ENCODE peak calls at places on chromosomes 1 and 21, in seven cellular contexts. G is NCI-H1092 treated with DMSO at 0.1 percent for 48 hours, X is fibroblast of mammary gland, H is neural progenitor cell, V is mesenchymal stem cell, P is HuH-7, L is NCI-H1105. C is an unnamed sample.

GRCh38 chr1:109298666-109299086 is 8.1 kb downstream of the MYBPHL start:
- DNase-seq in X (peak; percentile 37), H (no peak), G (no peak), V (peak; percentile 68), L (no peak), P (no peak), C (no peak)

GRCh38 chr1:81706650-81707435 is 93.9 kb upstream of the ADGRL2 start:
- DNase-seq in P (no peak), G (no peak), H (no peak), X (peak; percentile 85), L (no peak), V (peak; percentile 56), C (no peak)

GRCh38 chr1:189696297-189696696 is 781.4 kb downstream of the BRINP3 start:
- DNase-seq in H (no peak), V (no peak), G (no peak), P (no peak), X (no peak), L (no peak), C (no peak)

GRCh38 chr1:117930484-117930883 is 945 bp downstream of the WDR3 start:
- DNase-seq in H (peak; percentile 4), L (no peak), G (no peak), P (no peak), X (no peak), V (peak; percentile 38), C (no peak)

GRCh38 chr1:215824245-215824644 is 257.1 kb downstream of the KCTD3 start:
- DNase-seq in V (peak; percentile 23), P (peak; percentile 15), L (no peak), X (peak; percentile 42), H (peak; percentile 31), G (no peak), C (no peak)

GRCh38 chr1:177863776-177864175 is 106.1 kb downstream of the SEC16B start:
- DNase-seq in G (no peak), H (no peak), X (no peak), V (no peak), L (no peak), P (no peak), C (no peak)

GRCh38 chr1:25011966-25012625 is 82.0 kb upstream of the RUNX3 start:
- DNase-seq in H (no peak), L (no peak), X (no peak), P (peak; percentile 23), G (no peak), V (no peak), C (no peak)

GRCh38 chr1:212621043-212621829 is 12.7 kb downstream of the ATF3 start:
- DNase-seq in H (peak; percentile 23), V (peak; percentile 52), X (no peak), G (no peak), L (no peak), P (no peak), C (no peak)

GRCh38 chr1:89957063-89957462 is 37.8 kb upstream of the ZNF326 start:
- DNase-seq in L (no peak), V (no peak), G (no peak), X (no peak), H (no peak), P (no peak), C (no peak)

GRCh38 chr1:101314244-101314643 is 77.4 kb downstream of the S1PR1 start:
- DNase-seq in V (peak; percentile 44), H (no peak), X (peak; percentile 76), G (peak; percentile 31), L (no peak), P (no peak), C (no peak)

GRCh38 chr21:45482899-45483821 is 59.1 kb downstream of the SLC19A1 start:
- DNase-seq in G (no peak), H (no peak), L (no peak), V (no peak), X (no peak), P (no peak), C (no peak)

GRCh38 chr1:157274698-157275534 is 136.7 kb upstream of the ETV3 start:
- DNase-seq in H (no peak), V (peak; percentile 7), X (peak; percentile 62), G (no peak), L (no peak), P (no peak), C (no peak)

GRCh38 chr1:224381880-224382548 is 25.3 kb downstream of the CNIH4 start:
- DNase-seq in G (no peak), H (no peak), X (no peak), V (no peak), L (no peak), P (no peak), C (no peak)

GRCh38 chr21:29443398-29444010 is 144.8 kb downstream of the BACH1 start:
- DNase-seq in V (no peak), P (no peak), G (no peak), X (peak; percentile 29), H (no peak), L (no peak), C (no peak)

GRCh38 chr1:204478166-204478899 is 16.3 kb downstream of the PIK3C2B start:
- DNase-seq in V (no peak), H (no peak), X (no peak), G (no peak), L (no peak), P (no peak), C (no peak)

GRCh38 chr1:21919520-21919919 is 17.6 kb downstream of the HSPG2 start:
- DNase-seq in H (no peak), V (peak; percentile 88), P (no peak), G (no peak), X (peak; percentile 81), L (no peak), C (no peak)

GRCh38 chr1:151314137-151314875 is 12.9 kb downstream of the PI4KB start:
- DNase-seq in L (no peak), X (peak; percentile 91), G (no peak), V (peak; percentile 78), P (no peak), H (no peak), C (peak; percentile 59)

GRCh38 chr1:175771301-175771700 is 27.9 kb upstream of the TNR start:
- DNase-seq in V (no peak), H (no peak), P (no peak), G (no peak), L (no peak), X (no peak), C (no peak)

GRCh38 chr1:196271212-196271947 is 336.9 kb downstream of the KCNT2 start:
- DNase-seq in G (no peak), V (no peak), L (no peak), P (no peak), X (no peak), H (no peak), C (no peak)

GRCh38 chr1:244197851-244198375 is 146.8 kb downstream of the ZBTB18 start:
- DNase-seq in V (no peak), H (no peak), X (no peak), G (no peak), P (no peak), L (no peak), C (no peak)